ENCODE peak calls at places on chromosomes 13 and 19, in four cellular contexts. One of them, this sample, is unnamed.
A peak's percentile ranks its signal among the peaks of the same experiment; 100 is the strongest.

GRCh38 chr13:91400094-91400462 is 1.7 kb downstream of the GPC5 start:
- DNase-seq in SK-N-SH: no peak
- DNase-seq in HepG2: no peak
- DNase-seq in K562: no peak
- DNase-seq in this sample: no peak

GRCh38 chr13:45393941-45394570 is 24.1 kb downstream of the SLC25A30 start:
- DNase-seq in SK-N-SH: peak; percentile 81
- DNase-seq in K562: peak; percentile 51
- DNase-seq in HepG2: peak; percentile 61
- DNase-seq in this sample: peak; percentile 27

GRCh38 chr13:110023729-110024645 is 237.6 kb upstream of the IRS2 start:
- DNase-seq in K562: no peak
- DNase-seq in SK-N-SH: no peak
- DNase-seq in HepG2: no peak
- DNase-seq in this sample: no peak

GRCh38 chr13:106210327-106210726 is 325.1 kb downstream of the EFNB2 start:
- DNase-seq in K562: no peak
- DNase-seq in HepG2: no peak
- DNase-seq in SK-N-SH: no peak
- DNase-seq in this sample: no peak

GRCh38 chr13:46170687-46171086 is 11.3 kb downstream of the LCP1 start:
- DNase-seq in K562: no peak
- DNase-seq in SK-N-SH: no peak
- DNase-seq in HepG2: peak; percentile 10
- DNase-seq in this sample: no peak

GRCh38 chr13:93309886-93310520 is 83.4 kb downstream of the GPC6 start:
- DNase-seq in K562: peak; percentile 12
- DNase-seq in SK-N-SH: no peak
- DNase-seq in HepG2: peak; percentile 5
- DNase-seq in this sample: no peak

GRCh38 chr19:7869910-7870511 is 4.2 kb downstream of the PRR36 start:
- DNase-seq in K562: peak; percentile 69
- DNase-seq in SK-N-SH: peak; percentile 71
- DNase-seq in HepG2: peak; percentile 87
- DNase-seq in this sample: no peak

GRCh38 chr19:32719611-32720059 is at the start of gene TDRD12:
- DNase-seq in SK-N-SH: peak; percentile 42
- DNase-seq in HepG2: no peak
- DNase-seq in K562: no peak
- DNase-seq in this sample: no peak

GRCh38 chr13:108528303-108528702 is 101.1 kb upstream of the MYO16 start:
- DNase-seq in K562: no peak
- DNase-seq in HepG2: no peak
- DNase-seq in SK-N-SH: no peak
- DNase-seq in this sample: no peak

GRCh38 chr19:40225440-40226305 is 816 bp downstream of the CCNP start:
- DNase-seq in HepG2: peak; percentile 25
- DNase-seq in SK-N-SH: no peak
- DNase-seq in K562: no peak
- DNase-seq in this sample: no peak

GRCh38 chr19:49676136-49676689 is 858 bp upstream of the PRMT1 start:
- DNase-seq in SK-N-SH: peak; percentile 83
- DNase-seq in K562: peak; percentile 74
- DNase-seq in HepG2: peak; percentile 80
- DNase-seq in this sample: no peak

GRCh38 chr19:43425567-43426392 is 11.1 kb downstream of the TEX101 start:
- DNase-seq in SK-N-SH: no peak
- DNase-seq in HepG2: no peak
- DNase-seq in K562: no peak
- DNase-seq in this sample: no peak

GRCh38 chr19:10010247-10010691 is at the start of gene COL5A3:
- DNase-seq in SK-N-SH: peak; percentile 51
- DNase-seq in K562: peak; percentile 42
- DNase-seq in HepG2: no peak
- DNase-seq in this sample: no peak

GRCh38 chr13:101917833-101918755 is 465.6 kb downstream of the ITGBL1 start:
- DNase-seq in SK-N-SH: peak; percentile 73
- DNase-seq in K562: no peak
- DNase-seq in HepG2: no peak
- DNase-seq in this sample: no peak

GRCh38 chr19:13825489-13826475 is 30.5 kb downstream of the ZSWIM4 start:
- DNase-seq in K562: peak; percentile 91
- DNase-seq in SK-N-SH: peak; percentile 80
- DNase-seq in HepG2: no peak
- DNase-seq in this sample: no peak

GRCh38 chr13:108096301-108096700 is 119.0 kb downstream of the LIG4 start:
- DNase-seq in HepG2: peak; percentile 8
- DNase-seq in SK-N-SH: no peak
- DNase-seq in K562: no peak
- DNase-seq in this sample: no peak

GRCh38 chr13:38519229-38519910 is 167.5 kb upstream of the FREM2 start:
- DNase-seq in SK-N-SH: no peak
- DNase-seq in K562: no peak
- DNase-seq in HepG2: no peak
- DNase-seq in this sample: no peak

GRCh38 chr19:55484571-55485438 is at the start of gene NAT14:
- DNase-seq in K562: peak; percentile 89
- DNase-seq in SK-N-SH: peak; percentile 97
- DNase-seq in HepG2: peak; percentile 39
- DNase-seq in this sample: peak; percentile 96

GRCh38 chr13:28370448-28370847 is 124.5 kb downstream of the FLT1 start:
- DNase-seq in HepG2: no peak
- DNase-seq in K562: no peak
- DNase-seq in SK-N-SH: no peak
- DNase-seq in this sample: no peak

GRCh38 chr19:15170345-15170744 is 30.4 kb downstream of the NOTCH3 start:
- DNase-seq in HepG2: no peak
- DNase-seq in K562: peak; percentile 87
- DNase-seq in SK-N-SH: no peak
- DNase-seq in this sample: no peak

GRCh38 chr13:31154939-31155338 is 6.8 kb downstream of the HSPH1 start:
- DNase-seq in K562: no peak
- DNase-seq in SK-N-SH: no peak
- DNase-seq in HepG2: no peak
- DNase-seq in this sample: no peak

GRCh38 chr19:7395793-7396192 is 47.1 kb downstream of the ARHGEF18 start:
- DNase-seq in HepG2: no peak
- DNase-seq in K562: no peak
- DNase-seq in SK-N-SH: no peak
- DNase-seq in this sample: no peak

GRCh38 chr19:18921593-18921992 is 2.1 kb downstream of the DDX49 start:
- DNase-seq in HepG2: no peak
- DNase-seq in K562: no peak
- DNase-seq in SK-N-SH: no peak
- DNase-seq in this sample: no peak

GRCh38 chr19:27738569-27739193 is 1474.3 kb downstream of the UQCRFS1 start:
- DNase-seq in HepG2: no peak
- DNase-seq in SK-N-SH: no peak
- DNase-seq in K562: no peak
- DNase-seq in this sample: no peak

GRCh38 chr19:48614436-48615144 is at the start of gene FAM83E:
- DNase-seq in K562: peak; percentile 61
- DNase-seq in HepG2: no peak
- DNase-seq in SK-N-SH: no peak
- DNase-seq in this sample: no peak

GRCh38 chr19:54317108-54317964 is 4.4 kb upstream of the LILRA5 start:
- DNase-seq in SK-N-SH: no peak
- DNase-seq in K562: no peak
- DNase-seq in HepG2: no peak
- DNase-seq in this sample: no peak

GRCh38 chr13:46121597-46122163 is 16.8 kb upstream of the CPB2 start:
- DNase-seq in SK-N-SH: no peak
- DNase-seq in K562: no peak
- DNase-seq in HepG2: peak; percentile 32
- DNase-seq in this sample: no peak

GRCh38 chr13:100396771-100397170 is 191.8 kb downstream of the GGACT start:
- DNase-seq in K562: no peak
- DNase-seq in HepG2: no peak
- DNase-seq in SK-N-SH: no peak
- DNase-seq in this sample: no peak

GRCh38 chr19:19817357-19817756 is 4.2 kb downstream of the ZNF506 start:
- DNase-seq in HepG2: no peak
- DNase-seq in SK-N-SH: no peak
- DNase-seq in K562: no peak
- DNase-seq in this sample: no peak

GRCh38 chr19:1252221-1252817 is 3.9 kb downstream of the MIDN start:
- DNase-seq in HepG2: no peak
- DNase-seq in K562: no peak
- DNase-seq in SK-N-SH: peak; percentile 55
- DNase-seq in this sample: no peak

GRCh38 chr19:8302357-8302691 is 5.8 kb downstream of the CD320 start:
- DNase-seq in SK-N-SH: no peak
- DNase-seq in HepG2: no peak
- DNase-seq in K562: peak; percentile 11
- DNase-seq in this sample: no peak

GRCh38 chr19:57161985-57162544 is 5.2 kb downstream of the DUXA start:
- DNase-seq in SK-N-SH: no peak
- DNase-seq in HepG2: no peak
- DNase-seq in K562: no peak
- DNase-seq in this sample: no peak

GRCh38 chr19:15318241-15318691 is 14.1 kb downstream of the BRD4 start:
- DNase-seq in K562: no peak
- DNase-seq in SK-N-SH: no peak
- DNase-seq in HepG2: no peak
- DNase-seq in this sample: no peak

GRCh38 chr19:38528213-38528755 is 89.5 kb downstream of the MAP4K1 start:
- DNase-seq in SK-N-SH: no peak
- DNase-seq in HepG2: no peak
- DNase-seq in K562: no peak
- DNase-seq in this sample: no peak

GRCh38 chr13:98890186-98890585 is 87.7 kb downstream of the DOCK9 start:
- DNase-seq in K562: no peak
- DNase-seq in SK-N-SH: no peak
- DNase-seq in HepG2: no peak
- DNase-seq in this sample: no peak

GRCh38 chr13:78603240-78603947 is at the start of gene POU4F1:
- DNase-seq in K562: peak; percentile 92
- DNase-seq in HepG2: peak; percentile 72
- DNase-seq in SK-N-SH: peak; percentile 90
- DNase-seq in this sample: peak; percentile 65

GRCh38 chr13:32378012-32378411 is 49.9 kb downstream of the N4BP2L1 start:
- DNase-seq in HepG2: no peak
- DNase-seq in SK-N-SH: no peak
- DNase-seq in K562: no peak
- DNase-seq in this sample: no peak

GRCh38 chr13:111047326-111047725 is 67.8 kb upstream of the ARHGEF7 start:
- DNase-seq in SK-N-SH: no peak
- DNase-seq in HepG2: no peak
- DNase-seq in K562: no peak
- DNase-seq in this sample: no peak

GRCh38 chr19:5184930-5185329 is 155.7 kb downstream of the PTPRS start:
- DNase-seq in HepG2: no peak
- DNase-seq in K562: no peak
- DNase-seq in SK-N-SH: no peak
- DNase-seq in this sample: no peak

GRCh38 chr19:5188548-5189317 is 151.9 kb downstream of the PTPRS start:
- DNase-seq in K562: no peak
- DNase-seq in HepG2: no peak
- DNase-seq in SK-N-SH: no peak
- DNase-seq in this sample: no peak

GRCh38 chr19:5189318-5189607 is 151.3 kb downstream of the PTPRS start:
- DNase-seq in SK-N-SH: no peak
- DNase-seq in K562: no peak
- DNase-seq in HepG2: no peak
- DNase-seq in this sample: no peak

GRCh38 chr19:5183616-5184015 is 157.0 kb downstream of the PTPRS start:
- DNase-seq in HepG2: no peak
- DNase-seq in K562: no peak
- DNase-seq in SK-N-SH: no peak
- DNase-seq in this sample: no peak

GRCh38 chr19:5186293-5187050 is 154.1 kb downstream of the PTPRS start:
- DNase-seq in K562: no peak
- DNase-seq in HepG2: no peak
- DNase-seq in SK-N-SH: no peak
- DNase-seq in this sample: no peak
- TF ChIP-seq TAF1 in K562: no peak
- TF ChIP-seq TAF1 in HepG2: no peak
- TF ChIP-seq TAF1 in SK-N-SH: no peak
- TF ChIP-seq TAF1 in this sample: no peak

GRCh38 chr19:35164418-35164817 is 9.9 kb downstream of the FXYD5 start:
- DNase-seq in HepG2: no peak
- DNase-seq in SK-N-SH: no peak
- DNase-seq in K562: no peak
- DNase-seq in this sample: no peak
- TF ChIP-seq POLR2AphosphoS5 in HepG2: no peak
- TF ChIP-seq POLR2AphosphoS5 in SK-N-SH: no peak
- TF ChIP-seq POLR2AphosphoS5 in K562: no peak
- TF ChIP-seq POLR2AphosphoS5 in this sample: no peak

GRCh38 chr13:113448885-113449692 is 4.2 kb downstream of the ADPRHL1 start:
- DNase-seq in HepG2: peak; percentile 91
- DNase-seq in K562: peak; percentile 69
- DNase-seq in SK-N-SH: no peak
- DNase-seq in this sample: no peak
- TF ChIP-seq TAF1 in HepG2: peak; percentile 54
- TF ChIP-seq TAF1 in K562: peak; percentile 37
- TF ChIP-seq TAF1 in SK-N-SH: no peak
- TF ChIP-seq TAF1 in this sample: peak; percentile 57

GRCh38 chr13:80783926-80784325 is 443.0 kb upstream of the SPRY2 start:
- DNase-seq in SK-N-SH: no peak
- DNase-seq in K562: no peak
- DNase-seq in HepG2: no peak
- DNase-seq in this sample: no peak

GRCh38 chr13:80778302-80778701 is 437.4 kb upstream of the SPRY2 start:
- DNase-seq in HepG2: no peak
- DNase-seq in K562: no peak
- DNase-seq in SK-N-SH: no peak
- DNase-seq in this sample: no peak
- TF ChIP-seq POLR2AphosphoS5 in HepG2: no peak
- TF ChIP-seq POLR2AphosphoS5 in K562: no peak
- TF ChIP-seq POLR2AphosphoS5 in SK-N-SH: no peak
- TF ChIP-seq POLR2AphosphoS5 in this sample: no peak

DNA sequence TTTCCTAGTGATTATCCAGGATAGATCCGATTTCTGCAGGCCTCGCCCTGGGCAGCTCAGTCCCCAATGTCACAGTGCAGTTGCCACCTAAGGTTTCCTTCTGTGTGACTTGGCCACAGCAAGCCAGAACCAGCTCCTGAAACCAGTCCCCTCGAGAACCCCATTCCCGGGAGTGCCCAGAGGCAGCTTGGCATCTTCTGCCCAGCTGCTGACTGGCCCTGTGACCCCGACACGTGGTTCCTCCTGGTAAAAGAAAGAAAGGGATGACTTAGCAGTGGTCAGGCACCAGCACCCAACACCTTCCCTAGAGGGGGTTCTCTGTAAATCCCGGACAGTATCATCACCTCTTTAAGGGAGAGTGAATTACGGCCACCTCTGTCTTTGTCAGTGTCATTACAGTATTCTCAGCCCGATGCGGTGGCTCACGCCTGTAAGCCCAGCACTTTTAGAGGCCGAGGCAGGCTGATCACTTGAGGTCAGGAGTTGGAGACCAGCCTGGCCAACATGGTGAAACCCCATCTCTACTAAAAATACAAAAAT is 41.7 kb downstream of the MYO9B start:
- DNase-seq in HepG2: no peak
- DNase-seq in SK-N-SH: no peak
- DNase-seq in K562: no peak
- DNase-seq in this sample: no peak
- TF ChIP-seq TAF1 in HepG2: no peak
- TF ChIP-seq TAF1 in SK-N-SH: no peak
- TF ChIP-seq TAF1 in K562: no peak
- TF ChIP-seq TAF1 in this sample: no peak

GRCh38 chr19:50896591-50897190 is 14.5 kb downstream of the KLK4 start:
- DNase-seq in SK-N-SH: no peak
- DNase-seq in HepG2: peak; percentile 26
- DNase-seq in K562: peak; percentile 59
- DNase-seq in this sample: peak; percentile 57
- TF ChIP-seq POLR2AphosphoS5 in SK-N-SH: no peak
- TF ChIP-seq POLR2AphosphoS5 in HepG2: no peak
- TF ChIP-seq POLR2AphosphoS5 in K562: no peak
- TF ChIP-seq POLR2AphosphoS5 in this sample: peak; percentile 16